ENCODE peak calls at places on chromosomes 16 and 17, in seven cellular contexts. G is CD8-positive, alpha-beta T cell; H is SJCRH30; V is Peyer's patch; C is CD4-positive, alpha-beta memory T cell; I is mesenchymal stem cell; N is left ventricle myocardium inferior. M is an unnamed sample.

GRCh38 chr16:11796227-11797165 is 562 bp downstream of the ZC3H7A start:
- DNase-seq in V (peak; percentile 79), C (peak; percentile 57), H (peak; percentile 54), N (peak; percentile 72), I (peak; percentile 69), G (peak; percentile 52), M (peak; percentile 79)

GRCh38 chr16:287298-287811 is 4.4 kb downstream of the PDIA2 start:
- DNase-seq in V (no peak), N (no peak), H (no peak), C (no peak), G (no peak), I (no peak), M (no peak)

GRCh38 chr17:76562734-76563148 is 22.9 kb downstream of the PRCD start:
- DNase-seq in G (no peak), C (no peak), I (peak; percentile 87), H (no peak), N (no peak), V (no peak), M (no peak)

GRCh38 chr17:47726796-47727703 is 6.0 kb upstream of the TBX21 start:
- DNase-seq in G (no peak), V (no peak), N (no peak), C (no peak), I (no peak), H (peak; percentile 62), M (peak; percentile 61)

GRCh38 chr17:31425646-31426045 is 34.2 kb downstream of the RAB11FIP4 start:
- DNase-seq in I (no peak), V (no peak), C (no peak), G (no peak), N (peak; percentile 30), H (peak; percentile 66), M (peak; percentile 64)

GRCh38 chr17:72952641-72953313 is 139.7 kb downstream of the SLC39A11 start:
- DNase-seq in H (no peak), G (no peak), N (no peak), C (no peak), V (no peak), I (peak; percentile 5), M (peak; percentile 72)

GRCh38 chr17:77208217-77208808 is 67.5 kb downstream of the SEC14L1 start:
- DNase-seq in V (peak; percentile 42), H (no peak), N (no peak), I (peak; percentile 92), C (no peak), G (no peak), M (peak; percentile 68)

GRCh38 chr17:16425698-16426659 is 10.6 kb downstream of the TRPV2 start:
- DNase-seq in G (no peak), H (peak; percentile 90), I (no peak), C (peak; percentile 10), V (no peak), N (no peak), M (no peak)

GRCh38 chr16:85391175-85391707 is 221.9 kb upstream of the GSE1 start:
- DNase-seq in I (no peak), C (no peak), H (no peak), N (no peak), G (no peak), V (peak; percentile 42), M (no peak)

GRCh38 chr16:85392756-85393673 is 220.1 kb upstream of the GSE1 start:
- DNase-seq in I (no peak), N (peak; percentile 7), V (peak; percentile 42), G (peak; percentile 42), C (no peak), H (no peak), M (no peak)

GRCh38 chr16:85389679-85390470 is 223.2 kb upstream of the GSE1 start:
- DNase-seq in H (no peak), C (no peak), I (no peak), V (peak; percentile 42), N (peak; percentile 7), G (no peak), M (no peak)

GRCh38 chr16:85391769-85392583 is 221.1 kb upstream of the GSE1 start:
- DNase-seq in C (no peak), I (no peak), N (peak; percentile 9), H (no peak), G (peak; percentile 23), V (peak; percentile 69), M (no peak)

DNA sequence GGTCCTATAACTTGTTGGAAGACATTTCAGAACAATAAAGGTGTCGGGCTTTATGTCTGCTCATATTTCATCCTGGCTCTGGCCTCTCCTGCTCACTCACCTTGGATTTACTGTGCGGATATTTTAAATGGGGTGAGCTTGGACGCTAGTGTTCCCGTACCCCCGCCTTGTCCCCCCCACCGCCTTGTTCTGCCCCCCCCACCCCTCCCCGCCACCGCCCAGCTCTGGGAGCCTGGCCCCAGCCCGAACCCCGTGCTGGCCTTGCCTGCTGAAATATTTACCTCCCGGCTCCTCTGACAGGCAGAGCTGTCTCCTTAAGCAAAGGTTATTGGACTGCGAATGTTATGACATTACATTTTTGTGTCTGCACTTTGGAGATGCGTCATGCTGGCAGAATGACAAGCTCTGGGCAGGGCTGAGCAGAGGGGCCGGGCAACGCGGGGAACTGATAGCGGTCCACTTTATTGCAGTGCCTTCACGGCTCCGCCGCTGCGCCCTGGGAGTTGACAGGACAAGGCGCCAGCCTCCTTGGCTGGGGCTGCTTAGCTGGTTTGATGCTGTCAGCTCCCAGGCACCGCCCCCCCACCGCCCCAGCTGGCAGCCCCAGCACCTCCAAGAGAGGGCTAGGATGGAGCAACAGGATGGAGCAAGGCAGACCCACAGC is 222.5 kb upstream of the GSE1 start:
- DNase-seq in G (no peak), H (no peak), C (no peak), I (peak; percentile 95), N (peak; percentile 68), V (peak; percentile 95), M (no peak)
- H3K4me1 ChIP-seq in G (no peaks in the 10 kb centered on the region), H (peaks cover 5% of the 10 kb centered on the region), C (no peaks in the 10 kb centered on the region), I (peaks cover 37% of the 10 kb centered on the region), N (peaks cover 27% of the 10 kb centered on the region), V (no peaks in the 10 kb centered on the region), M (no peaks in the 10 kb centered on the region)

GRCh38 chr17:81190591-81190990 is 24.6 kb upstream of the AATK start:
- DNase-seq in V (no peak), G (no peak), N (no peak), C (no peak), H (no peak), I (no peak), M (no peak)

GRCh38 chr17:81188491-81188840 is 22.4 kb upstream of the AATK start:
- DNase-seq in H (no peak), I (no peak), G (no peak), V (no peak), C (no peak), N (no peak), M (no peak)

GRCh38 chr17:81191116-81191515 is 25.1 kb upstream of the AATK start:
- DNase-seq in G (no peak), C (no peak), H (no peak), N (no peak), I (no peak), V (no peak), M (no peak)

GRCh38 chr17:81189016-81189415 is 23.0 kb upstream of the AATK start:
- DNase-seq in V (no peak), N (no peak), G (no peak), C (no peak), I (no peak), H (no peak), M (no peak)

DNA sequence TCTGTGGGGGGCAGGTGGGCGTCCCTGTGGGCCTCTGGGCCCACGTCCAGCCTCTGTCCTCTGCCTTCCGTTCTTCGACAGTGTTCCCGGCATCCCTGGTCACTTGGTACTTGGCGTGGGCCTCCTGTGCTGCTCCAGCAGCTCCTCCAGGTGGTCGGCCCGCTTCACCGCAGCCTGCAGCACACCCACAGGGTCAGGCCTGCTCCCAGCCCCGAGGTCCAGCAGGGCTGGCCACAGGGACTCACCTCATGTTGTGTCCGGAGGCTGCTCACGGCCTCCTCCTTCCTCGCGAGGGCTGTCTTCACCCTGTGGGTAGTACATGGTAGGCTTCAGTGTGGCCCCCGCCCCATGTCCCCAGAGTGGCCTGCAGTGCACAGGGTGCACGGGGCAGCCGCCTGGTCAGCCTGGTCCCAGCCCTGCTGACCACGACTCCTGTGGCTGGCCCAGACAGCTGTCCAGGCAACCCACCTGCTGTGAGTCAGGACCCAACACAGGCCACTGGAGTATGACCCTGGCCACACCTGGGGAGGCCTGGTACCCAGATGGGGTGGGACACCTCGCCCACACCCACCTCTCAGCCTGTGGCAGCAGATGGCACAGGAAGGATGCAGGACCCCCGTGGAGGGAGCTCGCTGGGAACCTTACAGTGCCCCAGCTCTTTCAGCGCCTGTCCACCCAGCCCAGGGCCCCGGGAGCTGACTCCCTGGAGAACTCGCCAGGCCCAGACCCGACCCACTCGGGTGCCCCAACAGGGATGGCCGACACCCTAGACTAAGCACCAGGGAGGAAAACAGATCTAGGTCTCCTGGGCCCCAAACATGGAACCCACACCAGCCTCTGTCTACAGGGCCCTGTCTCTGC is 23.9 kb upstream of the AATK start:
- DNase-seq in C (no peak), N (no peak), H (peak; percentile 56), V (no peak), I (no peak), G (no peak), M (peak; percentile 78)
- H3K4me3 ChIP-seq in C (no peak overlapping the region), N (no peak overlapping the region), H (no peak overlapping the region), V (no peak overlapping the region), I (no peak overlapping the region), G (no peak overlapping the region), M (no peak overlapping the region)

GRCh38 chr17:43768382-43768781 is 9.8 kb upstream of the SOST start:
- DNase-seq in I (no peak), H (no peak), N (peak; percentile 75), C (no peak), V (peak; percentile 53), G (no peak), M (peak; percentile 44)
- H3K4me1 ChIP-seq in I (peaks cover 3% of the 10 kb centered on the region), H (no peaks in the 10 kb centered on the region), N (peaks cover 59% of the 10 kb centered on the region), C (no peaks in the 10 kb centered on the region), V (no peaks in the 10 kb centered on the region), G (no peaks in the 10 kb centered on the region), M (no peaks in the 10 kb centered on the region)

GRCh38 chr16:67157892-67158635 is 1.6 kb downstream of the TRADD start:
- DNase-seq in C (no peak), V (no peak), G (no peak), I (no peak), N (no peak), H (no peak), M (no peak)
- H3K4me3 ChIP-seq in C (peak overlapping the region; percentile 95), V (peak overlapping the region; percentile 89), G (no peak overlapping the region), I (no peak overlapping the region), N (no peak overlapping the region), H (no peak overlapping the region), M (no peak overlapping the region)

DNA sequence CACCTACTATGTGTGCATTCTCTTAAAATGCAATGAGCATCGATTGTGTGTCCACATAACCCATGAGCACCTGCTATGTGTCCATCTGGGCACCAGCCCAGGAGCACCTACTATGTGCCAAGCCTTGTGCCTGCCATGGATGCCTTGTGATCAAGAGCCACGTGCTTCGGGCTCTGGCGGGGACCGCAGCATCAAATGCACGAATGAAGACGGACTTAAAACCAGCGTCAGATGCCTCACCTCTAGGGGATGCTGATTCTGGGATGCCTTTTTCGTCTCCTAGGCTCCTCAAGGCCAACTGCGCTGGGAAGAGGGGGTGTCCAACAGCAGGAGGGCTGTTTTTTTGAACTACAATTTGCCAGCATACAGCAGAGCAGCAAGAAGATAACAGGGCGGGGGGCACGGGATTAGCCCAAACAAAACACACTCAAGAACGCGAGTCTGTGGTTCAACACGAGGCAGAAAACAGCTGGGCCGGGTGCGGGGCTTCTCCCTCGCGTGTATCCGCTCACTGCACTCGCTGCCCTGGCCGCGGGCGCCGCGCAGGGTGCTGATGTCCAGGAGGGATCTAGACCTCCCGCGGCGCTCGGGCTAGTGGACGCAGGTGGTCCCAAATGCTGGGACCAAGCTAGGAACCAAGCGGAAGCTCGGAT is 1.2 kb upstream of the GLIS2 start:
- DNase-seq in C (peak; percentile 45), G (peak; percentile 58), I (peak; percentile 75), H (peak; percentile 51), V (no peak), N (no peak), M (peak; percentile 78)
- H3K4me1 ChIP-seq in C (peaks cover 23% of the 10 kb centered on the region), G (peaks cover 26% of the 10 kb centered on the region), I (peaks cover 52% of the 10 kb centered on the region), H (peaks cover 8% of the 10 kb centered on the region), V (peaks cover 28% of the 10 kb centered on the region), N (peaks cover 60% of the 10 kb centered on the region), M (peaks cover 17% of the 10 kb centered on the region)